ENCODE peak calls at places on chromosomes 16 and 17, in five cellular contexts. L is left lung, F is IMR-90, Q is transverse colon, D is PC-3. I is an unnamed sample.

GRCh38 chr16:75244844-75245758 is 6.3 kb downstream of the BCAR1 start:
- DNase-seq in Q (peak; percentile 74), L (peak; percentile 90), D (peak; percentile 94), F (peak; percentile 98), I (peak; percentile 98)

GRCh38 chr16:11050954-11051353 is 106.6 kb downstream of the CLEC16A start:
- DNase-seq in F (no peak), L (no peak), Q (no peak), D (no peak), I (no peak)

GRCh38 chr17:1714980-1715802 is 5.0 kb upstream of the TLCD2 start:
- DNase-seq in D (peak; percentile 86), Q (peak; percentile 91), F (peak; percentile 88), L (peak; percentile 95), I (peak; percentile 96)

GRCh38 chr17:75398279-75398678 is 7.2 kb downstream of the GRB2 start:
- DNase-seq in F (no peak), Q (no peak), L (no peak), D (no peak), I (no peak)

GRCh38 chr17:17075037-17075755 is 32.9 kb downstream of the MPRIP start:
- DNase-seq in Q (no peak), D (no peak), F (peak; percentile 85), L (no peak), I (peak; percentile 73)

GRCh38 chr17:17152385-17152784 is 53.7 kb downstream of the PLD6 start:
- DNase-seq in D (no peak), L (no peak), Q (no peak), F (no peak), I (peak; percentile 15)

GRCh38 chr16:75415169-75415908 is 18.0 kb downstream of the CFDP1 start:
- DNase-seq in Q (no peak), L (no peak), F (peak; percentile 69), D (peak; percentile 53), I (no peak)

GRCh38 chr17:7497228-7497627 is 13.1 kb downstream of the POLR2A start:
- DNase-seq in F (no peak), Q (no peak), D (no peak), L (no peak), I (no peak)

GRCh38 chr16:23803591-23804123 is 32.1 kb upstream of the PRKCB start:
- DNase-seq in L (peak; percentile 88), D (peak; percentile 44), F (peak; percentile 8), Q (peak; percentile 82), I (peak; percentile 29)

GRCh38 chr16:88346680-88347505 is 35.9 kb upstream of the ZNF469 start:
- DNase-seq in D (no peak), F (no peak), Q (no peak), L (peak; percentile 51), I (no peak)

GRCh38 chr17:38443356-38444026 is 15.2 kb downstream of the ARHGAP23 start:
- DNase-seq in D (no peak), F (no peak), Q (no peak), L (no peak), I (no peak)

GRCh38 chr17:45256114-45256966 is 5.6 kb downstream of the SPATA32 start:
- DNase-seq in F (no peak), D (no peak), Q (no peak), L (peak; percentile 50), I (no peak)

GRCh38 chr17:21106316-21106715 is 20.4 kb upstream of the DHRS7B start:
- DNase-seq in F (no peak), Q (no peak), D (no peak), L (no peak), I (no peak)

GRCh38 chr17:56230660-56231059 is 77.4 kb downstream of the ANKFN1 start:
- DNase-seq in F (no peak), Q (no peak), L (no peak), D (no peak), I (peak; percentile 0)

GRCh38 chr17:65405563-65405962 is 155.9 kb downstream of the AXIN2 start:
- DNase-seq in Q (no peak), D (no peak), F (no peak), L (no peak), I (no peak)

GRCh38 chr16:13923703-13924298 is 3.8 kb downstream of the ERCC4 start:
- DNase-seq in Q (no peak), L (no peak), F (peak; percentile 67), D (peak; percentile 69), I (peak; percentile 82)

GRCh38 chr17:80008383-80008840 is 27.3 kb downstream of the TBC1D16 start:
- DNase-seq in L (peak; percentile 97), Q (peak; percentile 86), F (peak; percentile 48), D (peak; percentile 89), I (peak; percentile 65)

GRCh38 chr17:81884968-81885367 is 6.4 kb downstream of the ALYREF start:
- DNase-seq in D (no peak), F (no peak), L (no peak), Q (no peak), I (no peak)

GRCh38 chr16:70751593-70751992 is 49.4 kb downstream of the VAC14 start:
- DNase-seq in Q (peak; percentile 33), D (no peak), L (peak; percentile 78), F (no peak), I (no peak)

GRCh38 chr17:78192616-78193015 is 5.5 kb downstream of the AFMID start:
- DNase-seq in D (no peak), Q (no peak), F (no peak), L (no peak), I (no peak)

GRCh38 chr16:10521681-10522274 is 58.6 kb downstream of the EMP2 start:
- DNase-seq in Q (peak; percentile 70), F (peak; percentile 68), D (peak; percentile 38), L (no peak), I (peak; percentile 75)

GRCh38 chr16:56789360-56789759 is 59.4 kb downstream of the NUP93 start:
- DNase-seq in Q (peak; percentile 31), F (peak; percentile 60), D (peak; percentile 56), L (no peak), I (peak; percentile 61)

GRCh38 chr16:14473488-14473887 is 156.6 kb downstream of the PARN start:
- DNase-seq in F (no peak), Q (no peak), D (no peak), L (no peak), I (no peak)

GRCh38 chr17:81573794-81574642 is 21.9 kb upstream of the FAAP100 start:
- DNase-seq in Q (no peak), F (no peak), D (no peak), L (no peak), I (no peak)

GRCh38 chr16:74872302-74872701 is 97.7 kb upstream of the FA2H start:
- DNase-seq in F (no peak), L (no peak), Q (no peak), D (no peak), I (no peak)

DNA sequence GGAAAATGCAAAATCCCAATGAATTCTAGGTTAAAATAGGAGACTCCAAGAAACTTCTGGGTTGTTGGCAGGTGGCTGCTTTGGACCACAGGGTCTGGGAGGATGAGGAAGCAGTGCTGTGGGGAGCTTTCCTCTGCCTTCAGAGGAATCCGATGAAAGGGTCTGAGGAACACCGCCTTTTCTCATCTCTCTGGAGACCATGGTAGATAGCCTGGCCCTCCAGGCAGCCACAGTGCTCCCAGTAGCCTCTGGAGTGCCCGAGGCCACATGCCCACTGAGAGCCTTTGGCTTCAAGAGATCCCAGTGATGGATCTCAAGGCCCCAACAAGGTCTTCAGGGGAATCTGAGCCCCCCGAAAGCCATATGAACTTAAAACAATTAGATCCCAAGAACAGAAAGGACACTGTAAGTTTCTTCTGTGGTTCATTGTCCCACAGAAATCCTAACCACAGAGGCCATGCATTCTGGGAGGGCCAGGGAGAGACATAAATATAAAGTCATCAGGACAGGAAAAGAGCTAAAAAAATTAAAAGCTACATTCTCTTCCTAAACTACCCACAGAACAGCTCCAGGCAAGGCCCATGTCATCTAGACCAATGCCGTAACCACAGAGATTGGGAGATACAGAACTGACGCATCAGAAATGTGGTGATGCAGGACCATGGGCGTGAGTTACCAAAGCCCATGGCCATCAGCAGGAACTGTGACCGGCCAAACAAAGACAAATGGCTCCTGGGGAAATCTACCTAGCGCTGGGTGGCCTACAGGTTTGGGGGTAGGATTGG is 24.3 kb downstream of the TK2 start:
- DNase-seq in L (no peak), F (no peak), Q (no peak), D (no peak), I (peak; percentile 58)
- H3K27ac ChIP-seq in L (peak overlapping the region; percentile 60), F (no peak overlapping the region), Q (peak overlapping the region; percentile 98), D (no peak overlapping the region), I (no peak overlapping the region)

GRCh38 chr17:19264277-19264676 is 27.1 kb downstream of the EPN2 start:
- DNase-seq in L (no peak), F (no peak), D (no peak), Q (no peak), I (peak; percentile 44)

GRCh38 chr17:19258371-19258770 is 21.2 kb downstream of the EPN2 start:
- DNase-seq in D (no peak), Q (no peak), F (no peak), L (no peak), I (no peak)

GRCh38 chr17:19263621-19264010 is 26.4 kb downstream of the EPN2 start:
- DNase-seq in F (peak; percentile 76), Q (no peak), L (no peak), D (peak; percentile 50), I (no peak)

GRCh38 chr17:19262650-19263620 is 25.8 kb downstream of the EPN2 start:
- DNase-seq in F (peak; percentile 69), L (no peak), Q (no peak), D (no peak), I (peak; percentile 49)

DNA sequence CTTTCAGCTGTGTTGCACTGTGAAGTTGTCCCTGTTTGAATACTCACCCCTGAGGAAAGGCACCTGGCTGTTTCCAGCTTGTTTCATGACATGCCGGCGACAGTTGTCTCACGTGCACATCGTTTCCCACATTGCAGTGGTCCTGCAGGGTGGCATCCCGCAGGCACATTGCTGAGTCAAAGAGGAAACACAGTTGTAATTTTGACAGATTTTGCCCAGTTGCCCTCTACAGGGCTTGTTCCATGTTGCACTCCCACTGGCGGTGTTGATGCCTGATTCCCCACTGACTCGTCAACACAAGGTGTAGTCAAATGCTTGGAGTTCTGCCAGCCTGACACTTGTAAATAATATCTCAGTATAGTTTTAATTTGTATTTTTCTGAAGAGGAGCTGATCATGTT is 23.8 kb downstream of the EPN2 start:
- DNase-seq in D (peak; percentile 66), F (no peak), Q (no peak), L (no peak), I (no peak)
- TF ChIP-seq CTCF in D (peak; percentile 61), F (no peak), Q (no peak), L (no peak), I (no peak)

GRCh38 chr17:57808882-57809281 is 41.0 kb downstream of the MRPS23 start:
- DNase-seq in L (no peak), Q (no peak), F (no peak), D (no peak), I (no peak)
- H3K27ac ChIP-seq in L (no peak overlapping the region), Q (no peak overlapping the region), F (no peak overlapping the region), D (no peak overlapping the region), I (no peak overlapping the region)

DNA sequence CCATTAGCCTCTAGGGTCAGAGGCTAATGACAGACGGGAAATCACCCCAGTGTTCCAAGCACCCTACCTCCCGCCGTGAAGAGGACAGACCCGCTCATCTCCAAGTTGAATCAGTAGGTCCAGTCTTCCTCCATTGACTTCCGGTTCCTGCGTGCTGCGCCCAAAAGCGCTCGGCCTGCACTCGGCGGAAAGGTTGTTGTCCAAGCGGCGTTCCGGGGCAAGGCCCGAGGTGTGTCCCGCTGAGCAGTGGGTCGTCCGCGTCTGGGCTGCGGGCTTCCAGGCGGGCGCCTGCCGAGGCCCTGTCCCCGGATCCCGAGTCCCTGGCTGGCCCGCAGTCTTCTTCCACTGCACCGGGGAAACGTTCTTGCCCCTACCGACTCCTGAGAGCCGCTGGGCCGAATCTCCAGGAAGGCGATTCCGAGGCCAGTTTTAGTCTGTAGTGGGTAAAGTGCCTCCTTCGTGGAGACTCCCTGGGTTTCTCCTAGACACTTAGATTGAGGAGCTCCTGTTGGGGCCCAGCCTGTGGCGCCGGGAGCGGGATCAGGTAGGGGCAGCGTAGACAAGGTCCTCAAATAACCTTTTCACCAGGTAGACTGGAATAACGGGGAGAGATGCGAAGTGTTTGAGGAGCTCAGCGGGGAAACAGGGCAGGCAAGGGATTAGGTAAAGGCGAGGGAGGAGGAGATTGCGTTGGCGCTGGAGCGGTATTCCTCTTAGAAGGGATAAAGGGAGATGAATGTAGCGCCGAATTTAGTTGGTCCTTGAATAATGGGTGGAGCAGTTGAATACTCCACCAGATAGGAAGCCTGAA is at the start of gene TEFM:
- DNase-seq in L (peak; percentile 96), D (peak; percentile 79), Q (peak; percentile 91), F (peak; percentile 92), I (peak; percentile 95)
- TF ChIP-seq CTCF in L (no peak), D (no peak), Q (no peak), F (no peak), I (no peak)

I was measured in cardiac muscle cell.